ENCODE peak calls at places on chromosomes 6 and 20, in four cellular contexts. M, H, G and K are unnamed samples.

GRCh38 chr6:157228421-157229218 is 94.7 kb downstream of the TMEM242 start:
- DNase-seq in G (peak), H (no peak), M (no peak), K (no peak)

GRCh38 chr6:64415936-64416335 is 780.3 kb downstream of the PHF3 start:
- DNase-seq in G (no peak), M (no peak), H (no peak), K (no peak)

GRCh38 chr6:112269165-112269564 is 14.8 kb upstream of the LAMA4 start:
- DNase-seq in H (no peak), G (no peak), M (no peak), K (peak)

GRCh38 chr6:89986650-89987074 is 92.4 kb downstream of the GJA10 start:
- DNase-seq in M (no peak), H (no peak), G (no peak), K (peak)

GRCh38 chr6:120938876-120939231 is 395.4 kb downstream of the TBC1D32 start:
- DNase-seq in M (no peak), G (no peak), H (no peak), K (no peak)

GRCh38 chr6:14550817-14551216 is 433.2 kb downstream of the CD83 start:
- DNase-seq in M (no peak), H (no peak), G (peak), K (no peak)

GRCh38 chr20:52824494-52825216 is 147.5 kb upstream of the TSHZ2 start:
- DNase-seq in M (no peak), G (no peak), H (no peak), K (no peak)

GRCh38 chr20:14956026-14956425 is 618.6 kb upstream of the FLRT3 start:
- DNase-seq in M (no peak), H (no peak), G (no peak), K (no peak)

GRCh38 chr20:30511322-30512030 is 746.0 kb upstream of the DEFB115 start:
- DNase-seq in G (no peak), H (no peak), M (no peak), K (no peak)

GRCh38 chr6:54614499-54615195 is 231.9 kb upstream of the FAM83B start:
- DNase-seq in H (no peak), G (no peak), M (no peak), K (no peak)

GRCh38 chr6:7121704-7122241 is 14.0 kb downstream of the RREB1 start:
- DNase-seq in H (no peak), G (no peak), M (no peak), K (no peak)

GRCh38 chr6:16154904-16155303 is 26.0 kb downstream of the MYLIP start:
- DNase-seq in H (no peak), M (no peak), G (peak), K (no peak)

GRCh38 chr6:104537185-104537584 is 322.5 kb downstream of the HACE1 start:
- DNase-seq in M (no peak), G (no peak), H (no peak), K (peak)

GRCh38 chr20:4898282-4898681 is 103.0 kb downstream of the SLC23A2 start:
- DNase-seq in G (peak), H (no peak), M (no peak), K (peak)

GRCh38 chr20:33165416-33166055 is 2.4 kb upstream of the BPIFA2 start:
- DNase-seq in M (no peak), G (no peak), H (no peak), K (no peak)

GRCh38 chr6:45472383-45472782 is 94.6 kb upstream of the SUPT3H start:
- DNase-seq in G (peak), H (no peak), M (no peak), K (no peak)

GRCh38 chr6:13397359-13398080 is 69.2 kb upstream of the TBC1D7 start:
- DNase-seq in M (no peak), H (no peak), G (no peak), K (no peak)